ENCODE peak calls at places on chromosome 21, in ten cellular contexts. Q, G, S, X, Y, T, V, F, J and D are unnamed samples.

GRCh38 chr21:15051652-15052554 is 12.9 kb downstream of the NRIP1 start:
- DNase-seq in J (peak; percentile 25), Y (no peak), S (no peak), F (no peak), Q (no peak), G (no peak), X (peak; percentile 28), V (no peak), T (no peak), D (no peak)

GRCh38 chr21:36913247-36914169 is 53.0 kb downstream of the HLCS start:
- DNase-seq in Q (no peak), V (no peak), X (no peak), F (no peak), T (no peak), G (no peak), S (no peak), J (no peak), Y (no peak), D (no peak)

GRCh38 chr21:36909423-36909822 is 57.0 kb downstream of the HLCS start:
- DNase-seq in J (no peak), F (no peak), Y (no peak), T (no peak), S (no peak), X (no peak), V (no peak), G (peak; percentile 36), Q (no peak), D (no peak)

GRCh38 chr21:46188226-46189212 is 4.3 kb upstream of the SPATC1L start:
- DNase-seq in S (no peak), F (peak; percentile 72), X (no peak), Q (peak; percentile 86), G (peak; percentile 49), Y (peak; percentile 85), T (peak; percentile 59), V (no peak), J (peak; percentile 92), D (no peak)

GRCh38 chr21:15695241-15695640 is 34.5 kb upstream of the USP25 start:
- DNase-seq in G (no peak), F (no peak), T (no peak), S (no peak), Y (no peak), X (no peak), Q (no peak), V (no peak), J (no peak), D (no peak)

GRCh38 chr21:23968722-23969647 is 1638.3 kb downstream of the MRPL39 start:
- DNase-seq in S (no peak), G (no peak), Q (no peak), Y (no peak), V (peak; percentile 46), X (peak; percentile 45), J (peak; percentile 77), T (no peak), F (peak; percentile 47), D (peak; percentile 57)

GRCh38 chr21:35046223-35046690 is 2.8 kb downstream of the RUNX1 start:
- DNase-seq in X (no peak), Y (no peak), T (no peak), V (no peak), Q (no peak), J (no peak), F (no peak), S (no peak), G (no peak), D (no peak)

GRCh38 chr21:35703704-35704103 is 356.6 kb downstream of the SETD4 start:
- DNase-seq in Y (no peak), F (no peak), Q (no peak), G (no peak), V (no peak), S (no peak), T (no peak), X (no peak), J (no peak), D (no peak)

GRCh38 chr21:15682182-15682895 is 47.4 kb upstream of the USP25 start:
- DNase-seq in J (no peak), Y (no peak), V (no peak), F (no peak), G (no peak), X (no peak), S (no peak), T (no peak), Q (no peak), D (no peak)

GRCh38 chr21:32580949-32581348 is 4.4 kb downstream of the TCP10L start:
- DNase-seq in Q (no peak), G (no peak), S (no peak), J (no peak), X (no peak), V (no peak), F (no peak), Y (peak; percentile 59), T (no peak), D (no peak)

GRCh38 chr21:34589511-34590282 is 25.2 kb downstream of the RCAN1 start:
- DNase-seq in F (no peak), Q (no peak), X (no peak), T (no peak), Y (no peak), G (no peak), V (no peak), J (no peak), S (no peak), D (no peak)

GRCh38 chr21:34836103-34836932 is 167.5 kb downstream of the CLIC6 start:
- DNase-seq in S (peak; percentile 53), F (no peak), Q (peak; percentile 90), V (no peak), G (peak; percentile 60), T (peak; percentile 71), J (no peak), Y (peak; percentile 91), X (peak; percentile 46), D (peak; percentile 71)

GRCh38 chr21:42120056-42120903 is 49.2 kb downstream of the UMODL1 start:
- DNase-seq in S (no peak), Q (no peak), G (no peak), F (no peak), J (no peak), V (no peak), Y (no peak), T (no peak), X (peak; percentile 47), D (no peak)
- TF ChIP-seq EP300 in S (no peak), Q (no peak), G (no peak), F (no peak), J (no peak), V (no peak), Y (no peak), T (no peak), X (no peak), D (no peak)

DNA sequence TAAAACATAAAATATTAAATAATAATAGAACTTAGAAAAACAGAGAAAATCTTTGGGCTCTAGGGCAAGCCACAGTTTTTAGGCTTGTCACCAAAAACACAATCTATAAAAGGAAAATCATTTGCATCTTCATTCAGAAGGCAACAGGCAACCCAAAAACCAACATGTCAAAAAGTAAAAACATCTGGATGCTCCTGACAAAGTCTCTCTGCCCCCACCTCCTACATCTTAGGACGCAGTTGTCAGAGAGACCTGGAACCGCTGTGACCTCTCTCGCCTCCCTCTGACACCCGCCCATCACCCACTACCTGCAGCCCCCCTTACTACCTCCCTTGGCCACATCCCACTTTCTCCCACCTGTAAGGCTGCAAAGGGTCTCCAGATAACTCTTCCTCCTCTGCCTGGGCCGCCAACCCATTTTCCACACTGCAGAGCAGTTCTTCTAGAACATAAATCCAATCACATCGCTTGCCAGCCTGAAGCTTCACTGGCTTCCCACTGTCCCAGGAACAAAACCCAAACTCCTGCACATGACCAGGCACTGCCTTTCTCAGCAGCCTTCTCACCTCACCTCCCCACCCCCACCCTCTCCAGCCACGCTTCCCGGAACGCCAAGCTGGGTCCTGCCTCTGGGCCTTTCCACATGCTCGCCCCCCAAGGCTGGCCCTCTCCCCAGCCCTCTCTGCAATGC is 14.7 kb downstream of the PRDM15 start:
- DNase-seq in X (no peak), Q (no peak), G (no peak), S (no peak), V (no peak), Y (no peak), F (no peak), T (no peak), J (no peak), D (no peak)
- H3K4me3 ChIP-seq in X (no peak overlapping the region), Q (no peak overlapping the region), G (no peak overlapping the region), S (no peak overlapping the region), V (peak overlapping the region; percentile 63), Y (no peak overlapping the region), F (no peak overlapping the region), T (no peak overlapping the region), J (no peak overlapping the region), D (no peak overlapping the region)

DNA sequence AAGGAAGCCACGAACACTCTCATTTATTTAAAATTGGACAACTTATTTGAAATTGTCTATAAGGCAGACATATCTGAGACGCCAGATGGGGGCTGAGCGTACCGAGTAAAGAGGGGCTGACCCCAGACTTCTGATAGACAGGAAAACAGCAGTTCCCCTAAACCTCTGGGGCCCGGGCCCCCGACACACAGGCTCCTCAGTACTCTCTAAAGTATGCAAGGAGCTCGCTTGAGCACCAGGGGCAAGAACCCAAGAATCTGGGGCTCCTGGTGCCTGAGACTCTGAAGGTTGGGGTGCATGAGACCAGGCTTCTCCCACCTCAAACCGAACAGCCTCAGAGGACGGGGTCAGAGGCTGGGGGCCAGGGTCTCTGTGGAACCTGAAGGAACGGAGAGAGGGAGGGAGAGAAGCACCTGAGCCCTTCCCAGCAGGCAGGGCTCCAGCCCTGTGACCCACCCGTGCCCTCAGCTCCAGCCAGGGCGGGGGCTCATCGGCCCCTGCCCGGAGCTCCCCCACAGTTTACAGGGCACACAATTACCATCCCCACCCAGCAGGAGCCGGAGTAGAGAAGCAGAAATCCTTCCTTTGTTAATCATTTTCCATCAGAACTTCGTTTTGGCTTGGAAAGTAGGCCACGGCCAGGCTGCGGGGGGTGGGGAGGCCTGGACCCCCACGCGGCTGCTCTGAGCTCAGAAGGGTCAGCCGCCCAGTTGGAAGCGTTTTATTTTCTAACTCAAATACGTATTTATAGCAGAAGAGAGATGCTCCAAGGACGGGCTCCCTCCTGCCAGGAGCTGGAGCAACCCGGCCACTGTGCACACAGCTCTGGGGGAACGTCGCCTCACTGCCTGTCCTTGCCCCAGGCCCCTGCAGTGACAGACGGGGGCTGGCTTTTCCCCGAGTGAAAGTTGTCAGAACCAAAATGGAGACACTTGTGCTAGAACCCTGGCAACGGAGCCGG is 42.9 kb upstream of the ADARB1 start:
- DNase-seq in J (no peak), Q (peak; percentile 60), Y (no peak), T (no peak), X (no peak), S (peak; percentile 9), V (no peak), G (no peak), F (no peak), D (no peak)
- TF ChIP-seq CTCF in J (no peak), Q (no peak), Y (no peak), T (no peak), X (no peak), S (no peak), V (no peak), G (no peak), F (no peak), D (no peak)

DNA sequence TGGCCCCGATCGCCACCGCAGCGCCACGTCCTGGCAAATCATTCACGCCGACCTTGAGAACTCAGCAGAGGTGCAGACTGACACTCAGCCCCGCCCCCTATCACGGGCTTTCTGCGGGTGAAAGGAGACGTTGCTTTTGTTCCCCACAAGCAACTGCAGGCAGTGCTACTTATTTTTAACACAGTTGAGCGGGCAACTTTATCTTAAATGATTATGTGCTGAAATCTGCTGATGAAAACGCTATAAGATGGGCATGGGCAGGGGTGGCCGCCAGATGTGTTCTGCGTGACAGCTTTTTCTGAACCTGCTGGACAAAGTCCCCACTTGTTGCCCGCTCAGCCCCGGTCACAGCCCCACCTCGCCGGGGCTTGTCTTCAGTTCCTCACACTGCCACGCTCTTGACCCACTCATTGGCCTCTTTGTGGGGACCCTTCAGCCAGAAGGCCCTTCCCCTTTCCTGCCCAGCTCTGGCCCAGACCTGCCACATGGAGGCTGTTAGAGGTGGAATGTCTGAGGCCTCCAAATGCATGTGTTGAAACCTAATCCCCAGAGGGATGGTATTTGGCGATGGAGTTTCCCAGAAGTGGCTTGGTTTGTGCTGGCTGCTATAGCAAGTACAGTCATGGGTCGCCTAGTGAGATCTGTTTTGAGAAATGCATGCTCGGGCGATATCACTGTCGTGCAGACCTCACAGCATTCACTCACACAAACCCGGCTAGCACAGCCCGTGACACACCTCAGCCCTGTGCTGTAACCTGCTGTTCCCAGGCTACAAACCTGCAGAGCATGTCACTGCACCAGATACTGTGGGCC is 15.7 kb upstream of the PDXK start:
- DNase-seq in Y (no peak), T (no peak), X (peak; percentile 78), G (no peak), S (no peak), Q (no peak), F (peak; percentile 48), V (no peak), J (peak; percentile 73), D (peak; percentile 80)
- TF ChIP-seq EP300 in Y (no peak), T (no peak), X (no peak), G (no peak), S (no peak), Q (no peak), F (no peak), V (no peak), J (no peak), D (no peak)